ENCODE peak calls at places on chromosomes 3 and 15, in six cellular contexts. B is stimulated activated CD8-positive, alpha-beta memory T cell treated with anti-CD3 and anti-CD28 coated beads, Interleukin-12 subunit alpha, Interleukin-12 subunit beta, amount 100 ng/mL, for 1 hour; M is adrenal gland; C is AG10803; N is NCI-H1694 treated with DMSO at 0.1 percent for 48 hours; I is PC-3. O is an unnamed sample.

GRCh38 chr3:5197022-5197421 is 9.5 kb downstream of the EDEM1 start:
- DNase-seq in B (no peak), M (no peak), C (peak), N (no peak), I (no peak), O (no peak)

GRCh38 chr3:150635526-150635925 is 32.4 kb downstream of the SELENOT start:
- DNase-seq in B (no peak), M (no peak), C (no peak), N (no peak), I (no peak), O (no peak)

GRCh38 chr15:72198410-72199270 is 1.1 kb upstream of the GRAMD2A start:
- DNase-seq in B (no peak), M (no peak), C (no peak), N (no peak), I (no peak), O (no peak)

GRCh38 chr3:113695818-113696645 is at the start of gene USF3:
- DNase-seq in B (peak), M (peak), C (peak), N (peak), I (peak), O (peak)

GRCh38 chr15:59501531-59502113 is 63.6 kb downstream of the FAM81A start:
- DNase-seq in B (no peak), M (peak), C (peak), N (peak), I (peak), O (no peak)

GRCh38 chr3:155428558-155428957 is 135.1 kb upstream of the STRIT1 start:
- DNase-seq in B (no peak), M (no peak), C (peak), N (no peak), I (peak), O (no peak)

GRCh38 chr3:64539451-64540196 is 148.2 kb downstream of the ADAMTS9 start:
- DNase-seq in B (no peak), M (no peak), C (peak), N (no peak), I (no peak), O (no peak)

GRCh38 chr15:80580107-80580506 is 115.0 kb upstream of the ABHD17C start:
- DNase-seq in B (no peak), M (no peak), C (peak), N (no peak), I (peak), O (no peak)

GRCh38 chr3:111473550-111473949 is 68.4 kb upstream of the CD96 start:
- DNase-seq in B (no peak), M (no peak), C (no peak), N (no peak), I (no peak), O (no peak)

GRCh38 chr3:154243353-154243752 is 80.9 kb downstream of the DHX36 start:
- DNase-seq in B (no peak), M (no peak), C (peak), N (no peak), I (peak), O (no peak)

GRCh38 chr15:64944961-64945360 is 33.3 kb downstream of the ANKDD1A start:
- DNase-seq in B (no peak), M (no peak), C (no peak), N (no peak), I (no peak), O (no peak)

GRCh38 chr3:157502916-157503620 is at the start of gene VEPH1:
- DNase-seq in B (no peak), M (peak), C (no peak), N (no peak), I (no peak), O (no peak)

GRCh38 chr15:28021281-28022039 is 77.7 kb downstream of the OCA2 start:
- DNase-seq in B (peak), M (peak), C (peak), N (peak), I (peak), O (peak)

GRCh38 chr3:30672959-30673358 is 66.6 kb downstream of the TGFBR2 start:
- DNase-seq in B (no peak), M (no peak), C (peak), N (no peak), I (no peak), O (no peak)

GRCh38 chr3:51045006-51045405 is 340.1 kb upstream of the MANF start:
- DNase-seq in B (no peak), M (no peak), C (no peak), N (no peak), I (no peak), O (no peak)

GRCh38 chr3:3307491-3307890 is 128.0 kb upstream of the CRBN start:
- DNase-seq in B (no peak), M (no peak), C (no peak), N (no peak), I (no peak), O (no peak)

GRCh38 chr3:184320099-184320445 is 5.7 kb downstream of the EIF4G1 start:
- DNase-seq in B (no peak), M (peak), C (peak), N (peak), I (peak), O (peak)

GRCh38 chr3:133943639-133944131 is 48.0 kb upstream of the RAB6B start:
- DNase-seq in B (no peak), M (no peak), C (peak), N (no peak), I (peak), O (no peak)

GRCh38 chr15:62566248-62566647 is 401.2 kb upstream of the C2CD4B start:
- DNase-seq in B (no peak), M (no peak), C (peak), N (no peak), I (peak), O (no peak)

GRCh38 chr3:73121684-73122331 is 60.3 kb downstream of the EBLN2 start:
- DNase-seq in B (no peak), M (no peak), C (no peak), N (no peak), I (no peak), O (no peak)

GRCh38 chr3:141204343-141204742 is 27.3 kb upstream of the PXYLP1 start:
- DNase-seq in B (no peak), M (no peak), C (no peak), N (no peak), I (no peak), O (no peak)

GRCh38 chr3:28286595-28286994 is 45.2 kb downstream of the CMC1 start:
- DNase-seq in B (no peak), M (no peak), C (peak), N (peak), I (peak), O (peak)

GRCh38 chr3:54954019-54954418 is 26.2 kb upstream of the LRTM1 start:
- DNase-seq in B (no peak), M (peak), C (peak), N (no peak), I (peak), O (no peak)

GRCh38 chr15:60523056-60523455 is 44.1 kb upstream of the ICE2 start:
- DNase-seq in B (no peak), M (no peak), C (peak), N (no peak), I (peak), O (no peak)

GRCh38 chr15:78149805-78150751 is 916 bp downstream of the IDH3A start:
- DNase-seq in B (no peak), M (no peak), C (no peak), N (no peak), I (peak), O (no peak)

GRCh38 chr3:110576962-110577361 is 494.7 kb upstream of the NECTIN3 start:
- DNase-seq in B (no peak), M (peak), C (peak), N (no peak), I (peak), O (no peak)

GRCh38 chr15:48392356-48392755 is 61.1 kb downstream of the DUT start:
- DNase-seq in B (no peak), M (peak), C (peak), N (peak), I (no peak), O (no peak)

GRCh38 chr3:159884661-159885402 is 103.8 kb upstream of the IL12A start:
- DNase-seq in B (no peak), M (no peak), C (peak), N (no peak), I (peak), O (no peak)

GRCh38 chr3:12901631-12902045 is 60.3 kb upstream of the RPL32 start:
- DNase-seq in B (no peak), M (no peak), C (no peak), N (no peak), I (no peak), O (no peak)

GRCh38 chr3:71658131-71658530 is 67.1 kb downstream of the EIF4E3 start:
- DNase-seq in B (no peak), M (peak), C (peak), N (peak), I (peak), O (peak)

GRCh38 chr3:15633159-15633558 is 31.6 kb downstream of the BTD start:
- DNase-seq in B (no peak), M (no peak), C (no peak), N (no peak), I (peak), O (no peak)

GRCh38 chr15:73688455-73688854 is 4.3 kb downstream of the CD276 start:
- DNase-seq in B (no peak), M (peak), C (no peak), N (no peak), I (no peak), O (no peak)

O was measured in DMS 273 treated with DMSO at 0.1 percent for 48 hours.